ENCODE peak calls at places on chromosomes 3 and 15, in nine cellular contexts. J, M, X, Y, B, S, W, O and Z are unnamed samples.

GRCh38 chr15:38300395-38300794 is 47.8 kb downstream of the SPRED1 start:
- DNase-seq in J (no peak), M (no peak), X (no peak), Y (no peak), B (no peak), S (no peak), W (no peak), O (no peak), Z (no peak)

GRCh38 chr15:58910456-58910855 is 23.0 kb downstream of the SLTM start:
- DNase-seq in J (no peak), M (no peak), X (no peak), Y (no peak), B (no peak), S (no peak), W (no peak), O (no peak), Z (no peak)

GRCh38 chr15:89654847-89655805 is at the start of gene KIF7:
- DNase-seq in J (no peak), M (no peak), X (no peak), Y (peak), B (peak), S (no peak), W (no peak), O (peak), Z (no peak)

GRCh38 chr15:91407237-91407889 is 307.3 kb downstream of the SV2B start:
- DNase-seq in J (no peak), M (no peak), X (no peak), Y (no peak), B (peak), S (no peak), W (peak), O (peak), Z (no peak)

GRCh38 chr3:42961633-42962032 is 17.5 kb upstream of the GASK1A start:
- DNase-seq in J (no peak), M (peak), X (no peak), Y (peak), B (peak), S (peak), W (peak), O (peak), Z (no peak)

GRCh38 chr15:76678766-76679165 is 226.4 kb downstream of the SCAPER start:
- DNase-seq in J (no peak), M (no peak), X (no peak), Y (peak), B (no peak), S (no peak), W (no peak), O (no peak), Z (no peak)

GRCh38 chr3:69240651-69241578 is 118.5 kb upstream of the LMOD3 start:
- DNase-seq in J (no peak), M (no peak), X (no peak), Y (no peak), B (no peak), S (no peak), W (no peak), O (peak), Z (peak)

GRCh38 chr3:126530171-126531050 is 6.5 kb downstream of the CHST13 start:
- DNase-seq in J (no peak), M (no peak), X (peak), Y (no peak), B (no peak), S (no peak), W (peak), O (no peak), Z (peak)

GRCh38 chr15:68081869-68082505 is 27.9 kb downstream of the PIAS1 start:
- DNase-seq in J (no peak), M (no peak), X (no peak), Y (no peak), B (no peak), S (no peak), W (no peak), O (no peak), Z (no peak)

GRCh38 chr15:38252481-38253311 is at the start of gene SPRED1:
- DNase-seq in J (no peak), M (peak), X (peak), Y (peak), B (peak), S (no peak), W (peak), O (peak), Z (peak)

GRCh38 chr3:189276481-189277190 is 104.9 kb downstream of the TPRG1 start:
- DNase-seq in J (no peak), M (peak), X (no peak), Y (no peak), B (peak), S (peak), W (no peak), O (no peak), Z (no peak)

GRCh38 chr15:58240191-58240932 is 102.2 kb downstream of the AQP9 start:
- DNase-seq in J (no peak), M (no peak), X (no peak), Y (no peak), B (no peak), S (no peak), W (no peak), O (no peak), Z (no peak)

GRCh38 chr15:100684591-100684990 is 82.2 kb downstream of the ASB7 start:
- DNase-seq in J (no peak), M (no peak), X (peak), Y (no peak), B (no peak), S (no peak), W (no peak), O (no peak), Z (no peak)

GRCh38 chr3:155097009-155097349 is 16.9 kb downstream of the MME start:
- DNase-seq in J (no peak), M (no peak), X (no peak), Y (no peak), B (no peak), S (no peak), W (no peak), O (no peak), Z (no peak)

GRCh38 chr3:171807129-171807675 is 3.1 kb downstream of the PLD1 start:
- DNase-seq in J (no peak), M (no peak), X (no peak), Y (no peak), B (no peak), S (no peak), W (no peak), O (no peak), Z (no peak)

GRCh38 chr15:71116942-71117341 is 1.7 kb downstream of the THSD4 start:
- DNase-seq in J (no peak), M (no peak), X (no peak), Y (no peak), B (no peak), S (no peak), W (no peak), O (no peak), Z (no peak)
- H3K4me3 ChIP-seq in J (peak), M (no peak), X (no peak), Y (no peak), B (peak), S (peak), W (no peak), O (no peak), Z (no peak)

DNA sequence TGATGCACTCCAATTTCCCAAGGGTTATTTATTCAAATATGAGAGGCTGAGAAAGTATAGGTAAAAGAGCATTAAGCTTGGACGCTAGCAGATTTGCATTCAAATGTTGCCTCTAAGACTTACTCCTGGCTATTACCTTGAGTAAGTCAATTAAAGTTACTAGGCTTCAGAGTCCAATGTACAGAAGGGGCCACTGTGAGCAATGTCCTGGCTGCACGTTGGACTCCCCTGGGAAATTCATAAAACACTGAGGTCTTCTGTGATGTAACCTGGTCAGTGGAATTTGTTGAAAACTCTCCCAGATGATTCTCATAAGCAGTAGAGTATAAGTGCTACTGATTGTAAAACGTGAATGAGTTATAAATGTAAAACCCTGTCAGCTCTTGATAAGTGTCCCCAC is 295.3 kb downstream of the NEK10 start:
- DNase-seq in J (no peak), M (no peak), X (no peak), Y (no peak), B (no peak), S (no peak), W (no peak), O (no peak), Z (no peak)
- TF ChIP-seq CTCF in J (no peak), M (no peak), X (no peak), Y (no peak), B (no peak), S (no peak), W (no peak), O (no peak), Z (no peak)

GRCh38 chr15:42553549-42553948 is 4.9 kb downstream of the HAUS2 start:
- DNase-seq in J (no peak), M (no peak), X (no peak), Y (no peak), B (no peak), S (no peak), W (no peak), O (no peak), Z (no peak)

GRCh38 chr15:42547926-42548257 is 701 bp downstream of the LRRC57 start:
- DNase-seq in J (no peak), M (peak), X (no peak), Y (no peak), B (no peak), S (no peak), W (no peak), O (no peak), Z (no peak)

GRCh38 chr15:42548258-42549051 is at the start of the genes HAUS2 and LRRC57:
- DNase-seq in J (no peak), M (peak), X (peak), Y (peak), B (peak), S (no peak), W (peak), O (peak), Z (peak)

GRCh38 chr15:42549052-42549491 is 434 bp downstream of the HAUS2 start:
- DNase-seq in J (no peak), M (peak), X (no peak), Y (peak), B (no peak), S (no peak), W (no peak), O (no peak), Z (no peak)

DNA sequence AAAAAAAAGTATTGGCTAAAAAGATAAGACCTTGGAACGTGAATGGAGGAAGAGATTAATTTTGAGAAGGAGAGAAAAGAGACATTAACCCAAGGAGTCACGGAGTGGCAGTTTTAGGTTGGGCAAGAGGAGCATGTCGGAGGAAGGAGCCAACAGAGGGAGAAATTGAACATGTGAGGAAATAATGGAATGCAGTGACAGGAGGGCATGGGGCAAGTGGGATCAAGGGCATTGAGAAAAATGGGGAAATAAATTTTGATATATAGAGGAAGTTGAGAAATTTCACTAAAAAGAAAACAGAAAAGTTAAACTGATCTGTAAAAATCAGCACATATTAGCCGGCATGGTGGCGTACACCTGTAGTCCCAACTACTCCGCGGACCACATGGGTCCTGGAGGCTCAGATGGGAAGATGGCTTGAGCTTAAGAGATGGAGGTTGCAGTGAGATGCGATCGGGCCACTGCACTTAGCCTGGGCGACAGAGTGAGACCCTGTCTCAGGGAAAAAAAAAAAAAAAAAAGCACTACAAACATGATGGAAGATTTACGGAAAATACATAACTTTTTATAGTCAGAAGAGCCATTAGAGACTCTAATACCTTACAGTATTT is 1.2 kb downstream of the HAUS2 start:
- DNase-seq in J (no peak), M (peak), X (no peak), Y (no peak), B (no peak), S (no peak), W (no peak), O (no peak), Z (no peak)
- H3K27ac ChIP-seq in J (peak), M (peak), X (no peak), Y (no peak), B (no peak), S (no peak), W (no peak), O (no peak), Z (peak)

GRCh38 chr3:37321260-37321852 is 147.0 kb upstream of the LRRFIP2 start:
- DNase-seq in J (no peak), M (no peak), X (no peak), Y (no peak), B (no peak), S (no peak), W (no peak), O (no peak), Z (no peak)

GRCh38 chr3:37321863-37322262 is 147.5 kb upstream of the LRRFIP2 start:
- DNase-seq in J (no peak), M (no peak), X (no peak), Y (no peak), B (no peak), S (no peak), W (no peak), O (no peak), Z (no peak)

GRCh38 chr3:37319784-37320183 is 145.4 kb upstream of the LRRFIP2 start:
- DNase-seq in J (no peak), M (no peak), X (no peak), Y (no peak), B (no peak), S (no peak), W (no peak), O (no peak), Z (no peak)

GRCh38 chr3:37324752-37325407 is 150.5 kb upstream of the LRRFIP2 start:
- DNase-seq in J (no peak), M (no peak), X (no peak), Y (no peak), B (no peak), S (no peak), W (no peak), O (no peak), Z (no peak)

DNA sequence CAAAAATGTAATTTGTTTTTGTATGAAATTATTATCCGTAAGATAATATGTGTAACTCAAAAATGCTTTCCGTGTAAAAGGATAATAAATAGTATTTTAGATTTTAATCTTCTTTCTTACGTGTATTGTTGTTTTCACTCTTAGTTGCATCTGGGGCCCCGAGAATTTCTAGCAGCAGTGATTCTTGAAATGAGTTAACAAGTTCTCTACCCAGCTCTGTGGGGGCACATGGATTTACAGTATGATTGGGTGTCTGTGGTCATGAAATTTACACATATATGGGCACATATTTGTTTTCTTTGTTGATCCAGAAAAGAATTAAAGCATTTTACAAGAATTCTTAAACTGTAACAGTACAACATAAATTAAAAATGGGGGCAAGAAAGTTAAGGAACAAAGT is 145.9 kb upstream of the LRRFIP2 start:
- DNase-seq in J (no peak), M (no peak), X (no peak), Y (no peak), B (no peak), S (no peak), W (no peak), O (no peak), Z (no peak)
- H3K4me3 ChIP-seq in J (no peak), M (no peak), X (no peak), Y (no peak), B (no peak), S (no peak), W (no peak), O (no peak), Z (no peak)

DNA sequence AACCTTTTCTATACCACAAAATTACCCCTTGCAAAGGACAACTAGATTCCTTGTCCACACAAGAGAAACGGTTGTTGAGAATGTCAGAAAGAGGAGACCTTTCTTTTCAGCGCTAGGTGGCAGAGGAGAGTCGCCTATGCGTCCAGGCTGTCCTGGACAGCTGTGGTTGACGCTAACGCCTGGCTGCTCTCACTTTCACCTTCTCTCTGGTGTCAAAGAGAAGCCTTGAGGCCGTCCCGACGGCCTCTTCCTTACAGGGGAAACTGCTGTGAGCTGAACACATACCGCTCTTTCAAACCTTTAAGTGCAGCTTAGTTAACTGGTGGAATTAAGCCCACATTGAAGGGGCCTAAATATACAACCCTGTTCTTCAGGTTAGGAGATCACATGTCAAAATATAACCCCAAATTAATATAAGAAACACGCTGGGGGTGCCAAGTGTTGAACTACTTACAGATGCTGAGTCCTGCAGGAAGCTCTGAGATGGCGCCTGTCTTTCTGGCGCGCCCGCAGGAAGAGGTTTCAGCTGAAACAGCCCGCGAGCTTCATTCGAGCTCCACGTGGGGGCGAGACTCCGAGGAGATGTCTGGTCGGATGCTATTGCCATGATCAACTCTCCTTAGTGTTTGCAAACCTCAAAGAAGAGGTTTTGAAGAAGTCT is 26.1 kb upstream of the KBTBD8 start:
- DNase-seq in J (peak), M (peak), X (peak), Y (peak), B (peak), S (peak), W (peak), O (peak), Z (peak)
- TF ChIP-seq CTCF in J (peak), M (peak), X (peak), Y (peak), B (peak), S (peak), W (peak), O (peak), Z (peak)

DNA sequence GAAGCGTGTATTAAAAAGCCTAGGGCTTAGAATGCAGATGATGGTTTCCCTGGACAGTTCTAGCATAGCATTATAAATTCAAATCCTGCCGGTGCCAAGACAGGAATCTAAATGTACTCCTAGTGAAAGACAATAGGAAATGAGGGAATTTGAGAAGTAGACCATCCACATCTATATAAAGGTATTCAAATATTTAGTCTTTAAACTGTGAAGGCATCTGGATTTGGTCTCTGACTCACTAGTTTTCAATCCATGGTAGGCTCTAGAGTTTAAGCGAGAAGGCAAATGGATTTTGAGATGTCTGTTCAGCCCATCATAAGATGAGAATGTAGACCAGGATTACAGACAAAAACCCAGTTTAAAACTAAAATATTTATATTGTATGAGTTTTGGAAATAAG is 431.8 kb downstream of the TBL1XR1 start:
- DNase-seq in J (no peak), M (no peak), X (no peak), Y (no peak), B (no peak), S (no peak), W (no peak), O (no peak), Z (no peak)
- H3K27ac ChIP-seq in J (no peak), M (no peak), X (no peak), Y (no peak), B (no peak), S (no peak), W (no peak), O (no peak), Z (no peak)

GRCh38 chr3:44771424-44772098 is 10.0 kb downstream of the KIF15 start:
- DNase-seq in J (no peak), M (no peak), X (no peak), Y (no peak), B (no peak), S (no peak), W (no peak), O (no peak), Z (no peak)

GRCh38 chr3:44772099-44772442 is 10.5 kb downstream of the KIF15 start:
- DNase-seq in J (no peak), M (peak), X (no peak), Y (peak), B (no peak), S (no peak), W (no peak), O (no peak), Z (no peak)
- H3K4me3 ChIP-seq in J (no peak), M (no peak), X (no peak), Y (no peak), B (no peak), S (no peak), W (no peak), O (peak), Z (no peak)